ENCODE peak calls at places on chromosomes 7 and 10, in seven cellular contexts. One of them, this sample, is unnamed.

GRCh38 chr7:494261-494687 is 25.4 kb downstream of the PDGFA start:
- DNase-seq in GM12891: peak
- DNase-seq in retina: no peak
- DNase-seq in NCI-H2081: no peak
- DNase-seq in T-helper 9 cell: no peak
- DNase-seq in bronchial epithelial cell: no peak
- DNase-seq in activated CD8-positive, alpha-beta memory T cell treated with anti-CD3 and anti-CD28 coated beads, Interleukin-2, amount 50 U/mL, for 4 hours: no peak
- DNase-seq in this sample: no peak

GRCh38 chr7:108016841-108017775 is 14.1 kb upstream of the LAMB1 start:
- DNase-seq in GM12891: no peak
- DNase-seq in retina: no peak
- DNase-seq in NCI-H2081: peak
- DNase-seq in T-helper 9 cell: no peak
- DNase-seq in bronchial epithelial cell: peak
- DNase-seq in activated CD8-positive, alpha-beta memory T cell treated with anti-CD3 and anti-CD28 coated beads, Interleukin-2, amount 50 U/mL, for 4 hours: no peak
- DNase-seq in this sample: peak

GRCh38 chr10:78433722-78434535 is 400.3 kb downstream of the RPS24 start:
- DNase-seq in GM12891: no peak
- DNase-seq in retina: peak
- DNase-seq in NCI-H2081: no peak
- DNase-seq in T-helper 9 cell: no peak
- DNase-seq in bronchial epithelial cell: no peak
- DNase-seq in activated CD8-positive, alpha-beta memory T cell treated with anti-CD3 and anti-CD28 coated beads, Interleukin-2, amount 50 U/mL, for 4 hours: no peak
- DNase-seq in this sample: no peak

GRCh38 chr10:31961264-31961663 is 32.6 kb upstream of the ARHGAP12 start:
- DNase-seq in GM12891: no peak
- DNase-seq in retina: no peak
- DNase-seq in NCI-H2081: peak
- DNase-seq in T-helper 9 cell: no peak
- DNase-seq in bronchial epithelial cell: no peak
- DNase-seq in activated CD8-positive, alpha-beta memory T cell treated with anti-CD3 and anti-CD28 coated beads, Interleukin-2, amount 50 U/mL, for 4 hours: no peak
- DNase-seq in this sample: peak

GRCh38 chr7:28890137-28890536 is 68.0 kb downstream of the TRIL start:
- DNase-seq in GM12891: no peak
- DNase-seq in retina: no peak
- DNase-seq in NCI-H2081: no peak
- DNase-seq in T-helper 9 cell: no peak
- DNase-seq in bronchial epithelial cell: no peak
- DNase-seq in activated CD8-positive, alpha-beta memory T cell treated with anti-CD3 and anti-CD28 coated beads, Interleukin-2, amount 50 U/mL, for 4 hours: no peak
- DNase-seq in this sample: no peak

GRCh38 chr7:69439636-69440325 is 158.5 kb upstream of the AUTS2 start:
- DNase-seq in GM12891: no peak
- DNase-seq in retina: no peak
- DNase-seq in NCI-H2081: no peak
- DNase-seq in T-helper 9 cell: no peak
- DNase-seq in bronchial epithelial cell: peak
- DNase-seq in activated CD8-positive, alpha-beta memory T cell treated with anti-CD3 and anti-CD28 coated beads, Interleukin-2, amount 50 U/mL, for 4 hours: no peak
- DNase-seq in this sample: no peak

GRCh38 chr10:94115725-94116124 is 122.0 kb downstream of the PLCE1 start:
- DNase-seq in GM12891: no peak
- DNase-seq in retina: no peak
- DNase-seq in NCI-H2081: no peak
- DNase-seq in T-helper 9 cell: no peak
- DNase-seq in bronchial epithelial cell: peak
- DNase-seq in activated CD8-positive, alpha-beta memory T cell treated with anti-CD3 and anti-CD28 coated beads, Interleukin-2, amount 50 U/mL, for 4 hours: no peak
- DNase-seq in this sample: peak

GRCh38 chr7:5670173-5670933 is 111.1 kb downstream of the RNF216 start:
- DNase-seq in GM12891: peak
- DNase-seq in retina: no peak
- DNase-seq in NCI-H2081: no peak
- DNase-seq in T-helper 9 cell: no peak
- DNase-seq in bronchial epithelial cell: no peak
- DNase-seq in activated CD8-positive, alpha-beta memory T cell treated with anti-CD3 and anti-CD28 coated beads, Interleukin-2, amount 50 U/mL, for 4 hours: no peak
- DNase-seq in this sample: no peak

GRCh38 chr7:92793656-92794205 is 42.6 kb downstream of the CDK6 start:
- DNase-seq in GM12891: no peak
- DNase-seq in retina: no peak
- DNase-seq in NCI-H2081: no peak
- DNase-seq in T-helper 9 cell: no peak
- DNase-seq in bronchial epithelial cell: no peak
- DNase-seq in activated CD8-positive, alpha-beta memory T cell treated with anti-CD3 and anti-CD28 coated beads, Interleukin-2, amount 50 U/mL, for 4 hours: no peak
- DNase-seq in this sample: no peak

This sample was measured in EH.